ENCODE peak calls at places on chromosomes 3 and 15, in eight cellular contexts. H is SK-N-SH, A is NCI-H1105 treated with DMSO at 0.1 percent for 48 hours, D is mesothelial cell of epicardium, G is left cardiac atrium, X is myocyte, C is T-helper 1 cell, B is adrenal gland. E is an unnamed sample.

GRCh38 chr3:179991104-179991503 is 45.6 kb downstream of the PEX5L start:
- DNase-seq in H (no peak), A (no peak), X (no peak), B (no peak), G (no peak), C (no peak), D (no peak), E (no peak)

GRCh38 chr15:68372291-68372811 is 59.6 kb downstream of the ITGA11 start:
- DNase-seq in H (peak), A (no peak), D (no peak), G (no peak), C (no peak), X (peak), B (peak), E (no peak)

GRCh38 chr3:51378075-51378474 is 7.0 kb upstream of the MANF start:
- DNase-seq in H (no peak), X (no peak), C (no peak), A (no peak), G (no peak), B (no peak), D (no peak), E (no peak)

GRCh38 chr3:170107926-170108325 is 70.1 kb downstream of the GPR160 start:
- DNase-seq in A (no peak), D (no peak), G (no peak), H (no peak), B (no peak), X (peak), C (no peak), E (no peak)

GRCh38 chr3:57617739-57618138 is 20.6 kb upstream of the ARF4 start:
- DNase-seq in D (no peak), A (no peak), H (no peak), C (no peak), B (no peak), G (no peak), X (no peak), E (no peak)

GRCh38 chr3:119367000-119367399 is 72.8 kb downstream of the ARHGAP31 start:
- DNase-seq in B (no peak), C (no peak), X (no peak), H (no peak), G (no peak), A (no peak), D (no peak), E (no peak)

GRCh38 chr3:38532529-38532928 is 36.4 kb downstream of the EXOG start:
- DNase-seq in G (no peak), A (no peak), H (no peak), C (no peak), D (no peak), B (no peak), X (no peak), E (no peak)

GRCh38 chr15:74768099-74768770 is 13.6 kb upstream of the CSK start:
- DNase-seq in C (no peak), G (no peak), X (no peak), B (no peak), A (peak), D (no peak), H (peak), E (no peak)

GRCh38 chr3:71536376-71536965 is 47.1 kb downstream of the FOXP1 start:
- DNase-seq in A (no peak), H (no peak), G (no peak), B (no peak), X (peak), C (no peak), D (no peak), E (no peak)

GRCh38 chr3:49198611-49199230 is 27.3 kb downstream of the KLHDC8B start:
- DNase-seq in H (no peak), B (no peak), G (no peak), X (no peak), C (no peak), D (no peak), A (no peak), E (no peak)

GRCh38 chr3:55453871-55454496 is 33.1 kb downstream of the WNT5A start:
- DNase-seq in C (no peak), B (no peak), A (no peak), D (no peak), H (no peak), G (no peak), X (no peak), E (no peak)